ENCODE peak calls at places on chromosomes 13 and 19, in four cellular contexts. N is mesothelial cell of epicardium, J is kidney epithelial cell, Z is PC-3. W is an unnamed sample.

GRCh38 chr13:108551674-108552073 is 77.7 kb upstream of the MYO16 start:
- DNase-seq in N (no peak), J (no peak), Z (no peak), W (no peak)

GRCh38 chr13:51614350-51614786 is 30.1 kb downstream of the WDFY2 start:
- DNase-seq in N (no peak), J (no peak), Z (no peak), W (no peak)

GRCh38 chr13:41670873-41671443 is 213.6 kb downstream of the RGCC start:
- DNase-seq in N (no peak), J (no peak), Z (peak), W (no peak)

GRCh38 chr13:26590951-26591350 is 33.5 kb downstream of the WASF3 start:
- DNase-seq in N (no peak), J (no peak), Z (no peak), W (no peak)

GRCh38 chr19:39778763-39779162 is at the start of gene LEUTX:
- DNase-seq in N (no peak), J (no peak), Z (no peak), W (peak)

GRCh38 chr13:114063545-114064515 is 68.6 kb downstream of the RASA3 start:
- DNase-seq in N (no peak), J (no peak), Z (peak), W (no peak)

GRCh38 chr19:46069841-46070341 is 29.1 kb upstream of the IGFL4 start:
- DNase-seq in N (no peak), J (peak), Z (peak), W (no peak)

GRCh38 chr13:25692156-25692555 is 320.4 kb downstream of the ATP8A2 start:
- DNase-seq in N (no peak), J (no peak), Z (no peak), W (no peak)

GRCh38 chr19:44003461-44004134 is 841 bp downstream of the ZNF230 start:
- DNase-seq in N (no peak), J (no peak), Z (no peak), W (peak)

GRCh38 chr19:17357724-17358123 is 19.4 kb downstream of the PLVAP start:
- DNase-seq in N (no peak), J (no peak), Z (no peak), W (no peak)

GRCh38 chr19:11984986-11985385 is 20.1 kb downstream of the ZNF763 start:
- DNase-seq in N (no peak), J (no peak), Z (no peak), W (peak)
- TF ChIP-seq CTCF in N (no peak), J (no peak), Z (peak), W (peak)

GRCh38 chr19:47369923-47370625 is 21.0 kb downstream of the DHX34 start:
- DNase-seq in N (no peak), J (no peak), Z (no peak), W (no peak)
- TF ChIP-seq CTCF in N (no peak), J (no peak), Z (no peak), W (no peak)

DNA sequence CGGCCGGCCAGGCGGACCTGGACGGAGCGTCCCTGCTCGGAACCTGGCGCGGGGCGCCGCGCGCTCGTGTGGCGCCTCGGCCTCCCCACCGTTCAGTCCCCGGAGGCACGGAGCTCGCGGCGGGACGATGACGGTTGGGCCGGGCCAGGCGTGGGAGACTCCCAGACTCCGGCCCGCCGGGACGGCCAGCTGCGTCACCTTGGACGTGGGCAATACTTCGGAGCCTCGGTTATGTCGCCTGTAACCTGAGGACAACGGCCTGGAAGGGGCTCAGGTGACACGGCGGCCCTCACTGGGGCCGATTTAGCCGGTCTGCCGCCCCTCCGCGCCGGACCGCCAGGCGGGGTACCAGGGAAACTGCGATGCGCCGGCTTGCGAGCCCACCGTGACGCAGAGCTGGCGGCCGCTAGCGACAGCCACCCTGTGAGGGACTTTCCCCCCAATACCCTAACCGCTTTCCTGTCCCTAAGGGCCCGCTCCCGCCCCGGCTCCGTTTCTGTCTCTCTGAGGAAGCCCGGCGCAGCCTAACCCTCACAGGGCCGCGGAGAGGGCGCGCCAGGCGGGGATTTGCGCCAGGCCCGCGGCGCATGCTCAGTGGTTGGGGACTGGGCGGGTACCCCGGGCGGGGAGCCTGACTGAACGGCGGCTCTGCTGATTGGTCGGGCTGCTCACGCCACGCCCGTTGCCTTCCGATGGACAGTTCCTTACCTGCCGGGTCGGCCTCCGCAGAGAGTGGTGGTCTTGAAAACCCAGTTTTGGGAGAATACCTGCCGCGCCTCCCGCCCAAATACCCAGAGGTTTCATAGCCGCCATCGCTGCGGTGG is 109.5 kb upstream of the DOCK9 start:
- DNase-seq in N (peak), J (peak), Z (peak), W (peak)
- TF ChIP-seq CTCF in N (no peak), J (peak), Z (peak), W (no peak)

DNA sequence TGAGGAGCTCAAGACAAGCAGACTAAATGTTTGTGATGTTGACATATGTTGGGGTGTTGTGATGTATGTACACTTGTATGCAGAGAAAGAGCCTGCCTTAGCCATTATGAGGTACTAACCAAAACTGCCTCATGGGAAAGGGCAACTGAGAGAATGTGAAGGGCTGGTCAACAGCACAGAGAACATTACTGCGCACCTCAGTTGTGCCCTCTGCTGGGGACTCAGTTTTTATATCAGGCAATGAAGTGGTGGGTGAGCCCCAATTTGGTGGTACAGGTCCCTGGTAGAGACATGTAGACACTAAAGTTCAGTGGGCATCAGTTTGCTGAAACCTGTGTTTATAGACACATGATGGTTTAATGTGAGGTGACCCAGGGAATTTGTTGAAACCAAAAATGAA is 286.9 kb downstream of the DCT start:
- DNase-seq in N (no peak), J (no peak), Z (peak), W (peak)
- TF ChIP-seq CTCF in N (no peak), J (peak), Z (peak), W (peak)

DNA sequence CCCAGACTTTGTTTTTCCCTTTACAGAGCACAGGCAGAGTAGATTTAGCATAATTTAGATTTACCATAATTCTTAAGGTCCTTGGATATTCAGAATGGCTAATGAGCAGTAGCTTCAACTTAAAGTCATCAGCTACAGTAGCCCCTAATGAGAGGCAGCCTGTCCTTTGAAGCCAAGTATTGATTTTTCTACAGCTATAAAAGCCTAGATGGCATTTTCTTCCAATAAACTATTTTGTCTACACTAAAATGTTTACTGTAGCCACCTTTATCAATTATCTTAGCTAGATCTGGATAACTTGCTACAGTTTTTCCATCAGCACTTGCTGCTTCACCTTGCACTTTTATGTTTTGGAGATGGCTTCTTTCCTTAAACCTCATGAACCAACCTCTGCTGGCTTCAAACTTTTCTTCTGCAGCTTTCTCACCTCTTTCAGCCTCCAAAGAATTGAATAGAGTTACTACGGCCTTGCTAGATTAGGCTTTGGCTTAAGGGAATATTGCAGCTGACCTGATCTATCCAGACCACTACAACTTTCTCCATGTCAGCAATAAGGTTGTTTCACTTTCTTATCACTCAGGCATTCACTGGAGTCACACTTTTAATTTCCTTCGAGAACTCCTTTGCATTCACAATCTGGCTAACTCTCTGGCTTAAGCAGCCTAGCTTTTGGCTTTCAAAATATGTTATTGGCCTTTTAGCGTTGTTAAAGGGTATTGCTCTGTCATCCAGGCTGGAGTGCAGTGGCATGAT is 26.6 kb downstream of the BRD4 start:
- DNase-seq in N (no peak), J (no peak), Z (no peak), W (no peak)
- TF ChIP-seq CTCF in N (no peak), J (no peak), Z (no peak), W (no peak)

GRCh38 chr13:43963726-43964125 is 84.0 kb downstream of the LACC1 start:
- DNase-seq in N (no peak), J (no peak), Z (peak), W (no peak)
- TF ChIP-seq CTCF in N (no peak), J (no peak), Z (peak), W (peak)

GRCh38 chr19:51251453-51251790 is 542 bp downstream of the SIGLECL1 start:
- DNase-seq in N (no peak), J (no peak), Z (no peak), W (no peak)
- TF ChIP-seq CTCF in N (no peak), J (no peak), Z (no peak), W (no peak)

DNA sequence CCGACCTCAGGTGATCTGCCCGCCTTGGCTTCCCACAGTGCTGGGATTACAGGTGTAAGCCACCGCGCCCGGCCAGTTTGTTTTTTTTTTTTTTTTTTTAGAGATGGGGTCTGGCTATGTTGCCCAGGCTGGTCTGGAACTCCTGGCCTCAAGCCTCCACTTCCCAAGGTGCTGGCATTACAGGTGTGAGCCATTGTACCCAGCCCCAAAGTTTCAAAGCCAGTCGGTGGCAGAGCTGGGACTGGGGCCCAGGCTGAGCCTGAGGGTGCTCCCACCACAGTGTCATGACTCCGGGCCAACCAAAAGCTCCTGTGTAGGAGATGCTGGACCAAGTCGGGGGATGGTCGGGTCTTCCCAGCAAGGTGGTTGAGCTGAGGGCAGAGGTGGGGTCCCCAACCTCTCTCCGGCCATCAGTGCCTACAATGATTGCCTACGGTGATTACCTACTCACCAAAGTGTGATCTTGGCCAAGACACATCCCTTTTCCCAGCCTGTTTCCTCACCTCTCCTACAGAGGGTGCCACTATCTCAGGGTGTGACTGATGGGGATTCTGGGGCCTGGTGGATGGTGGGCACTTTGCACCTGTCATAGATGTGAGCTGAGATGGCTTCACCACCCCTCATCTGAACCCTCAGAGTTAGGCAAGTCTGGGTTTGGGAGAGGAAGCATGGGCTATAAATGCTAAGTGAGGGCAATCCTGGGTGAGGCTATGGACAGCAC is 5.9 kb upstream of the SAMD1 start:
- DNase-seq in N (no peak), J (no peak), Z (no peak), W (no peak)
- TF ChIP-seq CTCF in N (no peak), J (peak), Z (peak), W (peak)